ENCODE peak calls at places on chromosomes 3 and 15, in eight cellular contexts. I is lower lobe of right lung; W is substantia nigra; N is CD8-positive, alpha-beta T cell; U is transverse colon; T is right lobe of liver; H is cardiac muscle cell; M is upper lobe of left lung. Q is an unnamed sample.

GRCh38 chr3:149163066-149163465 is 33.6 kb downstream of the HPS3 start:
- DNase-seq in H (no peak), W (no peak), N (no peak), I (no peak), U (no peak), M (no peak), T (no peak), Q (no peak)

GRCh38 chr3:169147246-169148008 is 516.1 kb downstream of the MECOM start:
- DNase-seq in H (peak), T (peak), M (peak), U (peak), N (no peak), W (no peak), I (peak), Q (no peak)

GRCh38 chr3:101261506-101261905 is 58.9 kb downstream of the IMPG2 start:
- DNase-seq in T (no peak), H (no peak), I (no peak), M (no peak), N (no peak), U (no peak), W (no peak), Q (no peak)

GRCh38 chr3:20668411-20668810 is 482.4 kb upstream of the SGO1 start:
- DNase-seq in U (no peak), I (no peak), M (no peak), N (no peak), T (no peak), H (peak), W (no peak), Q (no peak)

GRCh38 chr15:70252056-70252935 is 154.6 kb upstream of the TLE3 start:
- DNase-seq in M (no peak), U (no peak), N (no peak), W (no peak), T (no peak), I (no peak), H (no peak), Q (no peak)

GRCh38 chr3:197103766-197104165 is 74.1 kb upstream of the MELTF start:
- DNase-seq in I (no peak), H (no peak), T (no peak), N (no peak), W (no peak), U (no peak), M (no peak), Q (no peak)

GRCh38 chr3:25863560-25863959 is 73.7 kb downstream of the OXSM start:
- DNase-seq in T (no peak), H (no peak), N (no peak), M (no peak), U (no peak), W (no peak), I (no peak), Q (no peak)

GRCh38 chr3:54599741-54600140 is 328.1 kb downstream of the LRTM1 start:
- DNase-seq in T (no peak), M (no peak), N (no peak), U (no peak), W (peak), H (no peak), I (no peak), Q (no peak)

GRCh38 chr15:45276851-45277250 is 24.8 kb downstream of the SLC28A2 start:
- DNase-seq in M (no peak), U (no peak), N (no peak), W (no peak), T (no peak), I (no peak), H (peak), Q (no peak)

GRCh38 chr15:88401972-88402656 is 65.1 kb downstream of the MRPL46 start:
- DNase-seq in H (no peak), I (no peak), N (no peak), U (peak), W (no peak), T (no peak), M (no peak), Q (no peak)

GRCh38 chr3:43286115-43286885 is at the start of gene SNRK:
- DNase-seq in N (peak), I (peak), U (peak), M (peak), H (peak), T (peak), W (peak), Q (peak)

GRCh38 chr3:16864610-16865313 is 20.0 kb upstream of the PLCL2 start:
- DNase-seq in H (peak), I (no peak), N (no peak), M (no peak), T (no peak), U (no peak), W (no peak), Q (no peak)

GRCh38 chr3:112561085-112561692 is 573 bp downstream of the ATG3 start:
- DNase-seq in W (no peak), T (peak), U (peak), M (peak), I (peak), H (peak), N (peak), Q (peak)

GRCh38 chr3:184874709-184875644 is 63.0 kb downstream of the VPS8 start:
- DNase-seq in H (peak), I (no peak), W (no peak), T (no peak), U (peak), M (no peak), N (no peak), Q (no peak)

GRCh38 chr15:88769161-88769971 is 33.9 kb upstream of the ACAN start:
- DNase-seq in T (no peak), U (no peak), M (no peak), N (no peak), W (no peak), H (peak), I (no peak), Q (no peak)

GRCh38 chr3:157174265-157174615 is 14.3 kb upstream of the CCNL1 start:
- DNase-seq in M (peak), I (peak), H (no peak), W (no peak), T (no peak), U (peak), N (no peak), Q (no peak)

GRCh38 chr3:45366305-45366704 is 22.1 kb upstream of the LARS2 start:
- DNase-seq in H (no peak), U (peak), N (no peak), W (no peak), I (no peak), M (no peak), T (no peak), Q (no peak)

GRCh38 chr15:69046781-69047180 is 32.3 kb downstream of the NOX5 start:
- DNase-seq in T (no peak), M (no peak), N (no peak), I (no peak), H (no peak), U (no peak), W (no peak), Q (no peak)

GRCh38 chr15:100078511-100079220 is 263.1 kb downstream of the ADAMTS17 start:
- DNase-seq in N (no peak), T (no peak), H (peak), U (no peak), M (no peak), W (no peak), I (no peak), Q (no peak)

GRCh38 chr3:28244471-28244870 is 3.1 kb downstream of the CMC1 start:
- DNase-seq in H (no peak), I (peak), W (no peak), U (no peak), T (no peak), M (peak), N (no peak), Q (no peak)

GRCh38 chr15:62491642-62492041 is 326.6 kb upstream of the C2CD4B start:
- DNase-seq in M (no peak), W (no peak), H (peak), I (no peak), U (no peak), N (no peak), T (no peak), Q (no peak)

GRCh38 chr3:185537369-185537970 is 14.9 kb downstream of the LIPH start:
- DNase-seq in W (no peak), I (peak), N (no peak), M (peak), T (peak), H (peak), U (peak), Q (no peak)

GRCh38 chr15:70336425-70337009 is 238.8 kb upstream of the TLE3 start:
- DNase-seq in I (no peak), H (no peak), M (no peak), W (no peak), U (no peak), T (no peak), N (no peak), Q (no peak)

GRCh38 chr3:50260942-50261441 is 8.0 kb upstream of the SEMA3B start:
- DNase-seq in N (no peak), W (peak), I (no peak), U (no peak), T (no peak), H (no peak), M (no peak), Q (no peak)

GRCh38 chr3:8505621-8506020 is 4.0 kb downstream of the LMCD1 start:
- DNase-seq in H (no peak), M (peak), N (no peak), W (no peak), T (peak), U (peak), I (no peak), Q (no peak)

GRCh38 chr15:77251662-77252061 is 168.2 kb downstream of the PEAK1 start:
- DNase-seq in T (no peak), N (no peak), M (no peak), W (no peak), U (no peak), H (peak), I (no peak), Q (no peak)

GRCh38 chr15:101320501-101321052 is 25.5 kb upstream of the SNRPA1 start:
- DNase-seq in I (peak), W (no peak), U (peak), N (peak), M (peak), T (peak), H (peak), Q (peak)

GRCh38 chr3:159583662-159584061 is 405.0 kb upstream of the IL12A start:
- DNase-seq in N (no peak), M (no peak), I (no peak), W (no peak), U (no peak), T (no peak), H (no peak), Q (no peak)

GRCh38 chr3:194187543-194187942 is 51.6 kb downstream of the HES1 start:
- DNase-seq in U (no peak), M (no peak), H (no peak), N (no peak), I (no peak), T (no peak), W (no peak), Q (no peak)

GRCh38 chr3:12138044-12138443 is 20.7 kb downstream of the TIMP4 start:
- DNase-seq in W (no peak), T (peak), H (peak), M (peak), N (no peak), I (no peak), U (peak), Q (no peak)

GRCh38 chr3:186990878-186991308 is 60.6 kb downstream of the ST6GAL1 start:
- DNase-seq in I (no peak), H (no peak), W (no peak), U (no peak), M (no peak), T (peak), N (no peak), Q (no peak)

GRCh38 chr15:74776851-74777768 is 4.8 kb upstream of the CSK start:
- DNase-seq in U (peak), N (no peak), I (no peak), M (peak), T (peak), H (peak), W (no peak), Q (peak)

GRCh38 chr15:65332662-65333440 is 28.4 kb downstream of the RNU5B-1 start:
- DNase-seq in I (no peak), T (no peak), U (no peak), H (no peak), M (no peak), W (no peak), N (no peak), Q (no peak)

GRCh38 chr3:112775011-112775742 is 71.5 kb downstream of the CD200R1L start:
- DNase-seq in W (no peak), U (no peak), M (no peak), I (no peak), H (peak), T (no peak), N (no peak), Q (no peak)

GRCh38 chr3:6091262-6091661 is 769.7 kb upstream of the GRM7 start:
- DNase-seq in U (no peak), H (no peak), W (no peak), M (no peak), T (no peak), I (no peak), N (no peak), Q (no peak)
- H3K27ac ChIP-seq in U (no peak), H (no peak), W (no peak), M (no peak), T (no peak), I (no peak), N (no peak), Q (no peak)

DNA sequence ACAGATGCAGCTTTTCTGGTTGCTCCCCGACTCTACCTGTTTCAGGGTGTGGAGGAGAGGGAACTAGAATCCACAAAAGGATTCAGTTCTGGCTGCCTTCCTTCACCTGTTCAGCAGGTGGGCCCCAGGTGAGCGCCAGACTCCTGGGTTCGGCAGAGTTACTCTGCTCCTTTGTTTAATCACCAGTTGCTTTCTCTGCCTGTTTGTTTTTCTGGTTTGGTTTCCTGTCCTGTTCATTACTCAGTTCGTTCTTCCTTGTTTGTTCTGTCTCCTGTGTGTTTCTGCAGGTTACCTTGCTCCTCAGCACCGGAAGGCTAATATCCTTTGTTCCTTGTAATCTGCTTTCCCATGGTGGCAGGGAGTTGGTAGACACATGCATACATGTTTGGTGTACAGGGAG is 508.5 kb upstream of the ATP11B start:
- DNase-seq in U (no peak), N (no peak), M (no peak), W (no peak), H (no peak), I (no peak), T (no peak), Q (no peak)
- H3K27ac ChIP-seq in U (no peak), N (no peak), M (no peak), W (no peak), H (no peak), I (no peak), T (no peak), Q (no peak)

GRCh38 chr3:132380979-132381944 is 36.0 kb upstream of the DNAJC13 start:
- DNase-seq in H (no peak), T (no peak), M (no peak), U (no peak), I (no peak), N (no peak), W (no peak), Q (no peak)
- H3K27ac ChIP-seq in H (peak), T (no peak), M (no peak), U (no peak), I (no peak), N (no peak), W (no peak), Q (no peak)

GRCh38 chr15:78508272-78508671 is 895 bp downstream of the HYKK start:
- DNase-seq in T (no peak), W (no peak), I (no peak), H (no peak), N (no peak), M (no peak), U (no peak), Q (no peak)

GRCh38 chr15:78509726-78510312 is 2.4 kb downstream of the HYKK start:
- DNase-seq in T (no peak), H (no peak), U (no peak), M (no peak), N (no peak), I (no peak), W (no peak), Q (no peak)

GRCh38 chr15:78507831-78508160 is 419 bp downstream of the HYKK start:
- DNase-seq in U (no peak), M (no peak), I (no peak), T (no peak), N (no peak), W (no peak), H (no peak), Q (no peak)

GRCh38 chr15:78502641-78503040 is 4.7 kb upstream of the HYKK start:
- DNase-seq in T (no peak), H (no peak), M (no peak), U (no peak), I (no peak), N (no peak), W (no peak), Q (no peak)

DNA sequence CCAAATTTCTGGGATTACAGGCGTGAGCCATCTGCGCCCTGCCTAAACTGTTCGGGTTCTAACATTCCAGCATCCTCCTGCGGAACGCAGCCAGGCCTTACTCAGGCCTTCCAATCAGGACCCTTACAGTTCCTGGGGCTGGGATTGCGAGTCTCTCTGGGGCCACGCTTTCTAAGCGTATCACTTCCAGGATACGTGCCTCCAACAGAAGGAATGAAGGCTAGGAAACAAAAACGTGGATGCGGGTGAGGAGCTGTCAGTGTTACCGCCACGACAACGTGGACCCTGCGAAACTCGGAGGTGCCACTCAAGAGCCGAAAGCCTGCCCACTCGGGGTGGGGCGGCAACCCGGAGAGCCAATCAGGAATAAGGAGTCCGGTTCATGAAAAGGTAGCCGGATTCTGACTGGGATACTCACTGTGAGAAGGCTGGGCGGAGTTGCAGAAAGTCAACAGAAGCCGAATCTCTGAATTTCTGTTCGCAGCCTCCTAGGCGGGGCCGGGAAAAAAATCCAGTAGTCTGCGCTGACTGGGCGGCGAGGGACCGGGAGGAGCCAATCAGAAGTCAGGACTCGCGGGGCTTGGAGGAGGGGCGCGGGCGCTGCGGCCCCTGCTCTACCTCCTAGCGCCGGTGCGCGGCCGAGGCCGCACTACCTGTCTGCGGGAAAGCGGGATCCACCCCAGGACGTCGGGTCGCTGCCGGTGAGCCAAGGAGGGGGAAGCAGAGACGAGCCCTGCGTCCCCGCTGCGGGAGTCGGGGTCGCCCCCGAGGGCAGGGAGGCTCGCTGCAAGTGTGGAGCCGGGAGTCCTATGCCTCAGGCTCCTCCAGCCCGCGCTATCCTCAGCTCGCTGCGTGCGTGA is at the start of gene HYKK:
- DNase-seq in I (peak), T (peak), N (peak), M (peak), U (peak), W (peak), H (peak), Q (peak)
- H3K27ac ChIP-seq in I (peak), T (no peak), N (no peak), M (peak), U (peak), W (no peak), H (no peak), Q (no peak)

DNA sequence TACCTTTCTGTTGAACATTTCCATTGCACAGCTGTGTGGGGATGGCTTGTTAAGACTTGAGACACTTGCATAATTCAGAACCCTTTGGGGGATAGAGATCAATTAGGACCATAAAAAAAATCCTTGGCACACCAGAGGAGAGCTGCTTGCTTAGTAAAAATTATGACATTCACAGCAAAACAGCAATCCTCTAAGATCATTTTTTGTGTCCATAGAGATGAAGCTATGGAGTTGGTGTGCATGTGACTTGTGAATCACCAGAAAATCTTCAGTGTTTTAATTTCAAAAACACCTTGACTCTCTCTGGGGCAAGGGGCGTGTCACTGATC is 7.7 kb downstream of the COL8A1 start:
- DNase-seq in M (no peak), T (no peak), U (no peak), I (no peak), W (no peak), H (no peak), N (no peak), Q (no peak)
- H3K27ac ChIP-seq in M (peak), T (no peak), U (peak), I (peak), W (no peak), H (no peak), N (no peak), Q (no peak)

GRCh38 chr15:25670025-25670554 is 193.0 kb downstream of the ATP10A start:
- DNase-seq in I (no peak), U (peak), T (no peak), H (peak), W (peak), N (no peak), M (peak), Q (no peak)
- H3K27ac ChIP-seq in I (no peak), U (peak), T (no peak), H (peak), W (no peak), N (no peak), M (no peak), Q (no peak)

DNA sequence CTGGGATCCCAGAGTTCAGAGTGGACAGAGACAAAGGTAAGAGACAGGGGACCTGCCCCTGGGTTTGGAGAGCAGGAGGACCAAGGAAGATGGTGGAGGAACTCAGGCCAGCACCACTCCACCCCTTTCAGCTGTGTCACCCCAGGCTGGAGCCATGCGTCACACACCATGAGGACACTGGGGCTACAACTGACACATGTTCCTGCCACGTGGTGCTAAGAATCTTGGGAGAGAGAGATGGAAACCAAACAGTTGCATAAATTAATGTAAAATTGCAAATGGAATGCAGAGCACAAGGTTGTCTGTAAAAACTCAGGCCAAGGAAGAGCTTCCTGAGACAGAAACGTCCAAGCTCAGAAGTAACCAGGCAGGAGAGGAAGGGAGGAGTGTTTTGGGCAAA is 22.7 kb upstream of the VPS33B start:
- DNase-seq in W (no peak), T (no peak), N (no peak), H (no peak), M (no peak), U (no peak), I (no peak), Q (no peak)
- H3K27ac ChIP-seq in W (no peak), T (no peak), N (no peak), H (no peak), M (no peak), U (no peak), I (no peak), Q (no peak)

GRCh38 chr3:94064243-94064642 is 1.4 kb downstream of the NSUN3 start:
- DNase-seq in U (no peak), W (no peak), T (no peak), I (no peak), H (no peak), M (no peak), N (no peak), Q (no peak)
- H3K27ac ChIP-seq in U (peak), W (no peak), T (no peak), I (peak), H (no peak), M (peak), N (no peak), Q (no peak)

GRCh38 chr15:59350421-59350732 is 22.3 kb downstream of the MYO1E start:
- DNase-seq in U (no peak), T (no peak), I (no peak), M (no peak), W (no peak), H (no peak), N (no peak), Q (no peak)
- H3K27ac ChIP-seq in U (peak), T (no peak), I (peak), M (no peak), W (no peak), H (no peak), N (no peak), Q (no peak)